ENCODE peak calls at places on chromosomes 3 and 15, in eight cellular contexts. S, K, B, U, Y, L, E and C are unnamed samples.

GRCh38 chr3:38348903-38349302 is 2.3 kb downstream of the XYLB start:
- DNase-seq in S (peak; percentile 74), B (no peak), E (peak; percentile 79), Y (no peak), L (no peak), U (no peak), K (no peak), C (peak; percentile 27)

GRCh38 chr3:70631716-70632307 is 319.4 kb upstream of the MDFIC2 start:
- DNase-seq in E (no peak), L (no peak), U (no peak), K (no peak), B (no peak), S (no peak), Y (no peak), C (no peak)

GRCh38 chr3:181292984-181293383 is 303.4 kb upstream of the DNAJC19 start:
- DNase-seq in U (no peak), Y (no peak), S (peak; percentile 33), B (no peak), K (no peak), E (no peak), L (no peak), C (peak; percentile 73)

GRCh38 chr3:113838631-113839209 is at the start of gene GRAMD1C:
- DNase-seq in K (peak; percentile 96), E (peak; percentile 88), U (peak; percentile 89), Y (peak; percentile 79), B (peak; percentile 93), L (peak; percentile 91), S (peak; percentile 96), C (peak; percentile 74)

GRCh38 chr3:131075632-131076328 is 49.1 kb downstream of the NEK11 start:
- DNase-seq in S (no peak), L (no peak), K (no peak), B (no peak), E (no peak), U (no peak), Y (no peak), C (no peak)

GRCh38 chr3:194874206-194874605 is 188.5 kb downstream of the FAM43A start:
- DNase-seq in S (no peak), B (no peak), E (no peak), Y (no peak), L (no peak), U (no peak), K (peak; percentile 31), C (no peak)

GRCh38 chr15:66066005-66066404 is 187.5 kb downstream of the MEGF11 start:
- DNase-seq in Y (no peak), L (no peak), E (no peak), S (no peak), U (no peak), K (no peak), B (no peak), C (no peak)

GRCh38 chr3:14532691-14533456 is 7.3 kb downstream of the GRIP2 start:
- DNase-seq in E (peak; percentile 6), K (no peak), B (peak; percentile 69), U (no peak), Y (no peak), L (peak; percentile 75), S (peak; percentile 27), C (no peak)

GRCh38 chr15:91422704-91423254 is 322.7 kb downstream of the SV2B start:
- DNase-seq in L (no peak), K (no peak), B (no peak), Y (peak; percentile 15), U (peak; percentile 53), S (no peak), E (no peak), C (no peak)

GRCh38 chr3:23710555-23710954 is 95.2 kb upstream of the UBE2E1 start:
- DNase-seq in U (no peak), B (no peak), E (peak; percentile 77), Y (no peak), L (peak; percentile 66), S (no peak), K (no peak), C (peak; percentile 82)

GRCh38 chr3:11475324-11475723 is 168.4 kb downstream of the VGLL4 start:
- DNase-seq in L (no peak), K (no peak), B (no peak), S (no peak), Y (no peak), U (no peak), E (no peak), C (no peak)

GRCh38 chr3:73080201-73080966 is 18.9 kb downstream of the EBLN2 start:
- DNase-seq in S (no peak), Y (no peak), K (peak; percentile 88), E (no peak), B (no peak), L (no peak), U (no peak), C (no peak)

GRCh38 chr15:62059818-62060115 is 480 bp downstream of the VPS13C start:
- DNase-seq in Y (peak; percentile 73), S (peak; percentile 77), U (peak; percentile 65), E (peak; percentile 72), B (no peak), K (peak; percentile 40), L (no peak), C (peak; percentile 36)

GRCh38 chr15:39645138-39645975 is 64.5 kb downstream of the THBS1 start:
- DNase-seq in E (no peak), U (no peak), B (no peak), S (no peak), L (no peak), K (no peak), Y (no peak), C (no peak)

GRCh38 chr3:107574650-107575049 is 51.9 kb downstream of the BBX start:
- DNase-seq in Y (no peak), S (peak; percentile 66), E (peak; percentile 53), K (peak; percentile 27), U (no peak), B (peak; percentile 8), L (no peak), C (peak; percentile 17)

GRCh38 chr15:47715856-47716445 is 1.4 kb upstream of the SEMA6D start:
- DNase-seq in L (peak; percentile 45), K (no peak), Y (no peak), U (no peak), B (no peak), S (peak; percentile 53), E (no peak), C (peak; percentile 3)

GRCh38 chr3:25137606-25138005 is 290.5 kb upstream of the RARB start:
- DNase-seq in L (no peak), S (no peak), K (no peak), Y (no peak), U (no peak), B (no peak), E (no peak), C (no peak)

GRCh38 chr3:194139085-194139976 is 3.4 kb downstream of the HES1 start:
- DNase-seq in Y (no peak), E (peak; percentile 92), B (no peak), S (peak; percentile 88), U (peak; percentile 58), L (peak; percentile 54), K (peak; percentile 61), C (peak; percentile 87)

GRCh38 chr3:168094580-168094876 is 1.2 kb downstream of the GOLIM4 start:
- DNase-seq in E (no peak), K (no peak), S (no peak), U (no peak), B (no peak), L (no peak), Y (no peak), C (peak; percentile 54)

GRCh38 chr3:104604326-104605010 is 762.2 kb upstream of the ALCAM start:
- DNase-seq in B (peak; percentile 19), L (no peak), Y (no peak), E (peak; percentile 43), S (peak; percentile 53), K (peak; percentile 25), U (no peak), C (peak; percentile 17)